ENCODE peak calls at places on chromosomes 3 and 15, in four cellular contexts. D is retinal pigment epithelial cell, Q is right atrium auricular region, N is GM06990. X is an unnamed sample.

GRCh38 chr15:95196176-95196915 is 965.0 kb downstream of the MCTP2 start:
- DNase-seq in D (no peak), Q (no peak), N (no peak), X (no peak)

GRCh38 chr3:169668081-169668956 is 4.8 kb upstream of the MECOM start:
- DNase-seq in D (no peak), Q (no peak), N (peak; percentile 34), X (peak; percentile 16)

GRCh38 chr15:71730277-71731144 is 79.8 kb upstream of the NR2E3 start:
- DNase-seq in D (peak; percentile 39), Q (no peak), N (no peak), X (peak; percentile 79)

GRCh38 chr3:56133423-56133822 is 334.8 kb downstream of the ERC2 start:
- DNase-seq in D (peak; percentile 25), Q (no peak), N (no peak), X (no peak)

GRCh38 chr3:109137766-109138165 is 1.2 kb downstream of the C3orf85 start:
- DNase-seq in D (no peak), Q (no peak), N (no peak), X (no peak)

GRCh38 chr3:149162007-149162406 is 32.6 kb downstream of the HPS3 start:
- DNase-seq in D (no peak), Q (no peak), N (no peak), X (no peak)

GRCh38 chr15:101042320-101042719 is 123.2 kb downstream of the LRRK1 start:
- DNase-seq in D (no peak), Q (peak; percentile 13), N (no peak), X (no peak)

GRCh38 chr3:126834596-126835471 is 130.8 kb downstream of the CHCHD6 start:
- DNase-seq in D (no peak), Q (peak; percentile 52), N (no peak), X (no peak)

GRCh38 chr15:68098465-68098864 is 44.4 kb downstream of the PIAS1 start:
- DNase-seq in D (no peak), Q (no peak), N (no peak), X (peak; percentile 42)

GRCh38 chr15:70679919-70680231 is 83.5 kb downstream of the UACA start:
- DNase-seq in D (no peak), Q (no peak), N (no peak), X (no peak)

GRCh38 chr15:67806539-67806935 is 18.8 kb upstream of the SKOR1 start:
- DNase-seq in D (no peak), Q (no peak), N (no peak), X (no peak)

GRCh38 chr3:105503191-105503593 is 136.5 kb downstream of the ALCAM start:
- DNase-seq in D (no peak), Q (no peak), N (no peak), X (no peak)

GRCh38 chr15:42264790-42265189 is 8.2 kb upstream of the GANC start:
- DNase-seq in D (no peak), Q (no peak), N (no peak), X (no peak)

GRCh38 chr15:29364429-29365078 is 94.9 kb upstream of the NSMCE3 start:
- DNase-seq in D (no peak), Q (no peak), N (no peak), X (peak; percentile 49)

GRCh38 chr3:89889386-89889785 is 782.0 kb downstream of the EPHA3 start:
- DNase-seq in D (no peak), Q (no peak), N (no peak), X (no peak)

GRCh38 chr3:110027446-110027845 is 690.1 kb upstream of the DPPA4 start:
- DNase-seq in D (peak; percentile 64), Q (no peak), N (no peak), X (no peak)

GRCh38 chr3:120450914-120451669 is at the start of gene FSTL1:
- DNase-seq in D (no peak), Q (peak; percentile 74), N (no peak), X (no peak)

GRCh38 chr3:30496496-30496966 is 109.9 kb upstream of the TGFBR2 start:
- DNase-seq in D (no peak), Q (peak; percentile 75), N (no peak), X (no peak)

GRCh38 chr15:63244976-63245645 is 32.3 kb upstream of the APH1B start:
- DNase-seq in D (no peak), Q (no peak), N (no peak), X (peak; percentile 13)

GRCh38 chr15:80404719-80405553 is 754 bp downstream of the ARNT2 start:
- DNase-seq in D (no peak), Q (no peak), N (no peak), X (no peak)

GRCh38 chr3:185789134-185789533 is 35.7 kb downstream of the IGF2BP2 start:
- DNase-seq in D (no peak), Q (no peak), N (no peak), X (no peak)

GRCh38 chr3:138936763-138937689 is 9.9 kb downstream of the FOXL2 start:
- DNase-seq in D (no peak), Q (no peak), N (no peak), X (no peak)

GRCh38 chr15:55277116-55277564 is 12.5 kb downstream of the RAB27A start:
- DNase-seq in D (no peak), Q (no peak), N (peak; percentile 60), X (peak; percentile 93)

GRCh38 chr15:60722328-60723112 is 243.6 kb upstream of the ICE2 start:
- DNase-seq in D (no peak), Q (no peak), N (peak; percentile 4), X (no peak)

GRCh38 chr3:100480111-100480510 is 12.3 kb upstream of the TMEM45A start:
- DNase-seq in D (no peak), Q (no peak), N (no peak), X (no peak)

GRCh38 chr15:36742696-36743095 is 163.3 kb downstream of the CDIN1 start:
- DNase-seq in D (no peak), Q (no peak), N (no peak), X (peak; percentile 11)

GRCh38 chr3:39383190-39383912 is at the start of gene SLC25A38:
- DNase-seq in D (peak; percentile 64), Q (peak; percentile 82), N (peak; percentile 93), X (peak; percentile 93)

GRCh38 chr3:108180214-108180613 is 42.0 kb downstream of the IFT57 start:
- DNase-seq in D (no peak), Q (no peak), N (no peak), X (no peak)

GRCh38 chr15:50340431-50340830 is 14.6 kb downstream of the GABPB1 start:
- DNase-seq in D (no peak), Q (no peak), N (no peak), X (no peak)

GRCh38 chr3:134376786-134377431 is 2.7 kb upstream of the AMOTL2 start:
- DNase-seq in D (no peak), Q (peak; percentile 34), N (no peak), X (no peak)

GRCh38 chr3:183560607-183561006 is 5.1 kb upstream of the KLHL6 start:
- DNase-seq in D (no peak), Q (no peak), N (no peak), X (peak; percentile 64)

GRCh38 chr3:44939581-44940036 is 36.4 kb downstream of the ZDHHC3 start:
- DNase-seq in D (no peak), Q (no peak), N (no peak), X (no peak)

GRCh38 chr3:72343078-72343477 is 505.2 kb downstream of the SHQ1 start:
- DNase-seq in D (no peak), Q (no peak), N (no peak), X (peak; percentile 46)

GRCh38 chr15:60004019-60004845 is at the start of gene FOXB1:
- DNase-seq in D (no peak), Q (no peak), N (no peak), X (no peak)

GRCh38 chr15:66134284-66134683 is 119.3 kb downstream of the MEGF11 start:
- DNase-seq in D (no peak), Q (no peak), N (no peak), X (no peak)

GRCh38 chr15:76930831-76931396 is 635 bp upstream of the RCN2 start:
- DNase-seq in D (no peak), Q (no peak), N (no peak), X (no peak)
- H3K4me3 ChIP-seq in D (peak overlapping the region; percentile 81), Q (peak overlapping the region; percentile 80), N (peak overlapping the region; percentile 76), X (peak overlapping the region; percentile 75)

DNA sequence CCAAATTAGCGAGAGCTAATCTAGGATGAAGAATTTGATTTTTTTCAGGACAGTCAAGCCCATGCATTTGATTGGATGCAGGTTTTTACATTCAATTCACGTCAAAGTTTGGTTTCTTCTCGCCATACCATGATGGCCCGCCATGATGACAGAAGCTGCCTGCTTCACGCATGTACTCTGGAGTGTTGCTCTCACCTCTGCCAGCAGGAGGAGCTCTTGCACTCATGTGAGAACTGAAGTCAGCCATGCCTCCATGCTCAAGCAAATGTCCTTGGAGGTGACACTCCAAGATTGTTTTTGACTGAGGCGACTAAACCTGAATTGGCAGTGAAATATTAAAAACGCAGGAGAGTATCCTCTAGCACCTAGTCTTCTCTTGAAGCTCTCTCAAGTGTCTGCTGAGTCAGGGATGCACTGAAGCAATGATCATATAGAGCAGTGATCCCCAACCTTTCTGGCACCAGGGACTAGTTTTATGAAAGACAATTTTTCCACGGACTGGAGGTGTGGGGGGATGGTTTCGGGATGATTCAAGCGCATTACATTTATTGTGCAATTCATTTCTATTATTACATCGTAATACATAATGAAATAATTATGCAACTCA is 120.9 kb downstream of the SAMMSON start:
- DNase-seq in D (peak; percentile 1), Q (peak; percentile 78), N (peak; percentile 38), X (peak; percentile 92)
- TF ChIP-seq CTCF in D (peak; percentile 74), Q (peak; percentile 55), N (peak; percentile 97), X (peak; percentile 98)

GRCh38 chr3:2097641-2098191 is 950 bp upstream of the CNTN4 start:
- DNase-seq in D (no peak), Q (no peak), N (no peak), X (no peak)

GRCh38 chr3:2099028-2099671 is 484 bp downstream of the CNTN4 start:
- DNase-seq in D (no peak), Q (no peak), N (peak; percentile 2), X (no peak)

GRCh38 chr3:2099779-2100191 is 1.1 kb downstream of the CNTN4 start:
- DNase-seq in D (no peak), Q (no peak), N (peak; percentile 2), X (no peak)

GRCh38 chr3:2096196-2096595 is 2.5 kb upstream of the CNTN4 start:
- DNase-seq in D (no peak), Q (no peak), N (no peak), X (no peak)

GRCh38 chr3:2098398-2099027 is at the start of gene CNTN4:
- DNase-seq in D (peak; percentile 21), Q (no peak), N (peak; percentile 5), X (peak; percentile 58)
- H3K4me3 ChIP-seq in D (peak within 1 kb of the TSS; percentile 53), Q (peak within 1 kb of the TSS; percentile 59), N (no peak within 1 kb of the TSS), X (peak within 1 kb of the TSS; percentile 23)

GRCh38 chr3:16251316-16252085 is 13.2 kb downstream of the DPH3 start:
- DNase-seq in D (no peak), Q (no peak), N (no peak), X (no peak)

GRCh38 chr3:16252243-16252978 is 12.3 kb downstream of the DPH3 start:
- DNase-seq in D (no peak), Q (no peak), N (no peak), X (peak; percentile 33)

GRCh38 chr3:16247282-16248058 is 17.3 kb downstream of the DPH3 start:
- DNase-seq in D (peak; percentile 12), Q (peak; percentile 91), N (no peak), X (peak; percentile 87)

GRCh38 chr3:16248556-16248955 is 16.2 kb downstream of the DPH3 start:
- DNase-seq in D (no peak), Q (no peak), N (no peak), X (no peak)

DNA sequence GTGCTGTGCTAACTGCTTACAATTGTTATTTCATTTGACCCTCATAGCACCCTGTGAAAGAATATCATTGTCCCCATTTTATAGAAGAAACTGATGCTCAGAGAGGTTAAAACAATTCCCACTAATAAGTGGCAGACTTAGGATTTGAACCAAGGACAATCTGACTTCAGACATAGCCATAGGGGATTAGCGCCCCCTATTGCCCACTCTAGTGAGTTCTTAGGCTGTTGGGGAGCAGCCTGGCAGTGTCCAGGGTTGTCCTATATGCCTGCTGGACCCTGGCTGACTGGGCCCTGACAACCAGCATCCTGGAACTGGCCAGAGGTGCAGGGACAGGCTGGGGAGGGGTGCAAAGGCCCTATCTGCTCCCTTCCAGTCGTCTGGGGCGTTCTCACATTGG is 15.4 kb downstream of the DPH3 start:
- DNase-seq in D (no peak), Q (no peak), N (no peak), X (peak; percentile 33)
- TF ChIP-seq CTCF in D (peak; percentile 56), Q (peak; percentile 35), N (peak; percentile 58), X (peak; percentile 32)